ENCODE peak calls at places on chromosomes 4 and X, in five cellular contexts. One of them, this sample, is unnamed. For H3K79me1, the result is how much of the 10 kb centered on the place peaks cover.

GRCh38 chrX:64206556-64207162 is 1.2 kb upstream of the AMER1 start:
- DNase-seq in neuronal stem cell: no peak
- DNase-seq in H9: no peak
- DNase-seq in H1: no peak
- DNase-seq in mesenchymal stem cell: peak
- DNase-seq in this sample: no peak

GRCh38 chr4:101649790-101650450 is 140.6 kb upstream of the BANK1 start:
- DNase-seq in mesenchymal stem cell: no peak
- DNase-seq in neuronal stem cell: no peak
- DNase-seq in H1: no peak
- DNase-seq in H9: no peak
- DNase-seq in this sample: no peak

GRCh38 chr4:98466868-98467599 is 191.4 kb downstream of the TSPAN5 start:
- DNase-seq in neuronal stem cell: no peak
- DNase-seq in mesenchymal stem cell: no peak
- DNase-seq in H9: no peak
- DNase-seq in H1: no peak
- DNase-seq in this sample: no peak

GRCh38 chr4:161332696-161333095 is 831.1 kb downstream of the FSTL5 start:
- DNase-seq in neuronal stem cell: no peak
- DNase-seq in H9: no peak
- DNase-seq in H1: no peak
- DNase-seq in mesenchymal stem cell: no peak
- DNase-seq in this sample: no peak

GRCh38 chr4:54228064-54228527 is 997 bp upstream of the PDGFRA start:
- DNase-seq in neuronal stem cell: peak
- DNase-seq in mesenchymal stem cell: peak
- DNase-seq in H1: no peak
- DNase-seq in H9: peak
- DNase-seq in this sample: peak

GRCh38 chrX:1609311-1609710 is 5.5 kb upstream of the ASMT start:
- DNase-seq in H9: no peak
- DNase-seq in neuronal stem cell: no peak
- DNase-seq in mesenchymal stem cell: no peak
- DNase-seq in H1: no peak
- DNase-seq in this sample: no peak

GRCh38 chr4:82577451-82577850 is 15.7 kb upstream of the TMEM150C start:
- DNase-seq in H9: no peak
- DNase-seq in neuronal stem cell: no peak
- DNase-seq in mesenchymal stem cell: peak
- DNase-seq in H1: no peak
- DNase-seq in this sample: no peak

GRCh38 chr4:37889849-37890500 is 909 bp upstream of the TBC1D1 start:
- DNase-seq in neuronal stem cell: peak
- DNase-seq in mesenchymal stem cell: peak
- DNase-seq in H9: peak
- DNase-seq in H1: no peak
- DNase-seq in this sample: peak

GRCh38 chr4:41709844-41710481 is 38.6 kb downstream of the PHOX2B start:
- DNase-seq in mesenchymal stem cell: peak
- DNase-seq in neuronal stem cell: no peak
- DNase-seq in H9: no peak
- DNase-seq in H1: no peak
- DNase-seq in this sample: peak

GRCh38 chr4:2837110-2837903 is 6.3 kb upstream of the ADD1 start:
- DNase-seq in H1: no peak
- DNase-seq in mesenchymal stem cell: no peak
- DNase-seq in H9: peak
- DNase-seq in neuronal stem cell: no peak
- DNase-seq in this sample: no peak

GRCh38 chr4:3317011-3317655 is 24.3 kb downstream of the RGS12 start:
- DNase-seq in mesenchymal stem cell: no peak
- DNase-seq in neuronal stem cell: no peak
- DNase-seq in H1: no peak
- DNase-seq in H9: peak
- DNase-seq in this sample: no peak

GRCh38 chr4:185920171-185920570 is 108.2 kb upstream of the SORBS2 start:
- DNase-seq in neuronal stem cell: no peak
- DNase-seq in mesenchymal stem cell: no peak
- DNase-seq in H9: no peak
- DNase-seq in H1: no peak
- DNase-seq in this sample: no peak

GRCh38 chr4:74793757-74794340 is 474 bp downstream of the BTC start:
- DNase-seq in neuronal stem cell: peak
- DNase-seq in H1: peak
- DNase-seq in mesenchymal stem cell: peak
- DNase-seq in H9: peak
- DNase-seq in this sample: peak

GRCh38 chr4:105059337-105059736 is 87.3 kb upstream of the TET2 start:
- DNase-seq in neuronal stem cell: no peak
- DNase-seq in mesenchymal stem cell: no peak
- DNase-seq in H9: no peak
- DNase-seq in H1: no peak
- DNase-seq in this sample: peak

GRCh38 chr4:184936071-184936470 is 82.2 kb upstream of the HELT start:
- DNase-seq in mesenchymal stem cell: no peak
- DNase-seq in neuronal stem cell: no peak
- DNase-seq in H1: no peak
- DNase-seq in H9: no peak
- DNase-seq in this sample: no peak

GRCh38 chr4:61308033-61308432 is 107.9 kb downstream of the ADGRL3 start:
- DNase-seq in mesenchymal stem cell: no peak
- DNase-seq in neuronal stem cell: no peak
- DNase-seq in H9: no peak
- DNase-seq in H1: no peak
- DNase-seq in this sample: no peak

GRCh38 chrX:65300104-65300809 is 234.3 kb downstream of the LAS1L start:
- DNase-seq in H9: peak
- DNase-seq in neuronal stem cell: no peak
- DNase-seq in H1: peak
- DNase-seq in mesenchymal stem cell: no peak
- DNase-seq in this sample: peak

GRCh38 chr4:37082912-37083311 is 161.6 kb upstream of the NWD2 start:
- DNase-seq in H1: no peak
- DNase-seq in mesenchymal stem cell: no peak
- DNase-seq in neuronal stem cell: no peak
- DNase-seq in H9: no peak
- DNase-seq in this sample: no peak

GRCh38 chrX:72272868-72273267 is 4.2 kb downstream of the RPS4X start:
- DNase-seq in H1: no peak
- DNase-seq in neuronal stem cell: no peak
- DNase-seq in H9: no peak
- DNase-seq in mesenchymal stem cell: peak
- DNase-seq in this sample: no peak

GRCh38 chr4:56843421-56843899 is 22.0 kb upstream of the SPINK2 start:
- DNase-seq in H9: peak
- DNase-seq in mesenchymal stem cell: no peak
- DNase-seq in H1: no peak
- DNase-seq in neuronal stem cell: no peak
- DNase-seq in this sample: no peak

GRCh38 chr4:85370400-85371032 is 104.4 kb upstream of the ARHGAP24 start:
- DNase-seq in neuronal stem cell: peak
- DNase-seq in H1: peak
- DNase-seq in H9: peak
- DNase-seq in mesenchymal stem cell: peak
- DNase-seq in this sample: peak

GRCh38 chr4:87502580-87503238 is 26.5 kb downstream of the SPARCL1 start:
- DNase-seq in mesenchymal stem cell: peak
- DNase-seq in H9: no peak
- DNase-seq in H1: no peak
- DNase-seq in neuronal stem cell: no peak
- DNase-seq in this sample: no peak

GRCh38 chrX:31546130-31546529 is 474.3 kb upstream of the FTHL17 start:
- DNase-seq in H1: no peak
- DNase-seq in H9: no peak
- DNase-seq in mesenchymal stem cell: peak
- DNase-seq in neuronal stem cell: no peak
- DNase-seq in this sample: no peak

GRCh38 chr4:83074086-83074704 is 39.2 kb downstream of the COPS4 start:
- DNase-seq in H9: peak
- DNase-seq in mesenchymal stem cell: peak
- DNase-seq in neuronal stem cell: peak
- DNase-seq in H1: no peak
- DNase-seq in this sample: peak

GRCh38 chr4:188346171-188346809 is 207.0 kb downstream of the TRIML1 start:
- DNase-seq in neuronal stem cell: no peak
- DNase-seq in mesenchymal stem cell: no peak
- DNase-seq in H9: no peak
- DNase-seq in H1: no peak
- DNase-seq in this sample: no peak

GRCh38 chr4:101177146-101177545 is 170.2 kb downstream of the PPP3CA start:
- DNase-seq in mesenchymal stem cell: no peak
- DNase-seq in H1: no peak
- DNase-seq in neuronal stem cell: no peak
- DNase-seq in H9: no peak
- DNase-seq in this sample: no peak

GRCh38 chr4:40840255-40840984 is 90.7 kb downstream of the NSUN7 start:
- DNase-seq in H9: no peak
- DNase-seq in H1: no peak
- DNase-seq in mesenchymal stem cell: no peak
- DNase-seq in neuronal stem cell: no peak
- DNase-seq in this sample: no peak

GRCh38 chrX:5708209-5708608 is 520.5 kb downstream of the NLGN4X start:
- DNase-seq in H1: no peak
- DNase-seq in mesenchymal stem cell: peak
- DNase-seq in H9: no peak
- DNase-seq in neuronal stem cell: no peak
- DNase-seq in this sample: no peak

GRCh38 chrX:95949588-95949987 is 735.1 kb upstream of the DIAPH2 start:
- DNase-seq in H1: no peak
- DNase-seq in neuronal stem cell: no peak
- DNase-seq in mesenchymal stem cell: no peak
- DNase-seq in H9: no peak
- DNase-seq in this sample: peak

GRCh38 chr4:15400276-15400675 is 27.6 kb upstream of the C1QTNF7 start:
- DNase-seq in H9: no peak
- DNase-seq in H1: no peak
- DNase-seq in mesenchymal stem cell: no peak
- DNase-seq in neuronal stem cell: no peak
- DNase-seq in this sample: no peak

GRCh38 chr4:26573389-26573794 is 10.5 kb upstream of the TBC1D19 start:
- DNase-seq in H1: no peak
- DNase-seq in mesenchymal stem cell: no peak
- DNase-seq in H9: no peak
- DNase-seq in neuronal stem cell: no peak
- DNase-seq in this sample: no peak

GRCh38 chr4:119081542-119081859 is 54.1 kb upstream of the MYOZ2 start:
- DNase-seq in H9: no peak
- DNase-seq in neuronal stem cell: no peak
- DNase-seq in H1: no peak
- DNase-seq in mesenchymal stem cell: no peak
- DNase-seq in this sample: no peak

DNA sequence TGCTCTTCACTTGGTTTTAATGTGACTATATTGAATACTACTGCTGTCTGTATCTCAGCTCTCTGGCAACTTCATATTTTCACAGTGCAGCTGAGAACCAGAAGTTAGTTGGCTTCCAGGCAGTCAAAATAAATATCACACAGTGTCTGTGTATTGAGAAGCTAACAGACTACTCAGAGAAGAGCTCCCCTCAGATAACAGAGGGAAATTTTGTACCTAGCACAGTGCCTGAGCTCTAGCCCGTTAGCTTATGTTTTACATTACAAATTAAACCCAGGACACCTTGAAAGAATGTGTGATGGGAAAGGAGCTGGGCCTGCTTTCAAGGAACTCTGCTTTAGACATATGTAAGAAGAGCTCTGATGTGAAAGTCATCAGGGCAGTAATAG is 22.7 kb downstream of the JADE1 start:
- DNase-seq in H1: no peak
- DNase-seq in mesenchymal stem cell: no peak
- DNase-seq in H9: no peak
- DNase-seq in neuronal stem cell: no peak
- DNase-seq in this sample: no peak
- H3K79me1 ChIP-seq in H1: under half
- H3K79me1 ChIP-seq in mesenchymal stem cell: under half
- H3K79me1 ChIP-seq in H9: under half
- H3K79me1 ChIP-seq in neuronal stem cell: under half
- H3K79me1 ChIP-seq in this sample: under half

GRCh38 chr4:20253272-20253798 is 1.6 kb downstream of the SLIT2 start:
- DNase-seq in H9: no peak
- DNase-seq in mesenchymal stem cell: peak
- DNase-seq in neuronal stem cell: peak
- DNase-seq in H1: no peak
- DNase-seq in this sample: no peak
- H2BK12ac ChIP-seq in H9: no peak
- H2BK12ac ChIP-seq in mesenchymal stem cell: no peak
- H2BK12ac ChIP-seq in neuronal stem cell: no peak
- H2BK12ac ChIP-seq in H1: no peak
- H2BK12ac ChIP-seq in this sample: no peak

GRCh38 chr4:80232707-80233370 is 33.6 kb upstream of the FGF5 start:
- DNase-seq in H1: no peak
- DNase-seq in mesenchymal stem cell: no peak
- DNase-seq in neuronal stem cell: no peak
- DNase-seq in H9: no peak
- DNase-seq in this sample: no peak
- H3K4ac ChIP-seq in H1: no peak
- H3K4ac ChIP-seq in mesenchymal stem cell: no peak
- H3K4ac ChIP-seq in neuronal stem cell: no peak
- H3K4ac ChIP-seq in H9: no peak
- H3K4ac ChIP-seq in this sample: no peak

GRCh38 chr4:71257761-71258160 is 81.1 kb upstream of the SLC4A4 start:
- DNase-seq in mesenchymal stem cell: no peak
- DNase-seq in H1: no peak
- DNase-seq in H9: no peak
- DNase-seq in neuronal stem cell: no peak
- DNase-seq in this sample: no peak

GRCh38 chr4:71259911-71260331 is 78.9 kb upstream of the SLC4A4 start:
- DNase-seq in mesenchymal stem cell: no peak
- DNase-seq in H1: no peak
- DNase-seq in H9: no peak
- DNase-seq in neuronal stem cell: no peak
- DNase-seq in this sample: no peak

GRCh38 chr4:71258323-71258722 is 80.5 kb upstream of the SLC4A4 start:
- DNase-seq in H1: no peak
- DNase-seq in neuronal stem cell: no peak
- DNase-seq in H9: no peak
- DNase-seq in mesenchymal stem cell: no peak
- DNase-seq in this sample: no peak

GRCh38 chr4:71260544-71260943 is 78.3 kb upstream of the SLC4A4 start:
- DNase-seq in mesenchymal stem cell: no peak
- DNase-seq in neuronal stem cell: no peak
- DNase-seq in H9: no peak
- DNase-seq in H1: no peak
- DNase-seq in this sample: no peak

DNA sequence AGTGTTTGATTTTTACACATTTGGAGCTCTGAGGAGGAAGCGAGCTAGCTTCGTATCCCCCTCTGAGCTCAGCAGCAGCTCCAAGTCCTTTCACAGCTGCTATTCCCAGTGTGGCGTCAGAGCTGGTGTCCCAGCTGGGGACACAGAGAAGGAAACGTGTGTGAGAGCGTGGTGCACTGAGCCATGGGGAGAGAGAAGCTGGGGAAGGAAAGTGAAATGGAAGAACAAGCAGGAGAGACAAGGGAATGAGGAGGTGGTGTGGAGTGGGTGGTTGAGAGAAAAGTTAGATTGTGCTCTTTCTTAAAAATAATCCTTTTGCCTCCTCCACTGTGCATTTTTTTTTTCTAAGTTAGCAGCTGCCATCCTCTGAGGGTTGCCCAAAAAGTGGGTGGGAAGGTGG is 79.5 kb upstream of the SLC4A4 start:
- DNase-seq in H1: no peak
- DNase-seq in H9: no peak
- DNase-seq in mesenchymal stem cell: no peak
- DNase-seq in neuronal stem cell: no peak
- DNase-seq in this sample: no peak
- H3K79me1 ChIP-seq in H1: under half
- H3K79me1 ChIP-seq in H9: under half
- H3K79me1 ChIP-seq in mesenchymal stem cell: under half
- H3K79me1 ChIP-seq in neuronal stem cell: under half
- H3K79me1 ChIP-seq in this sample: under half

This sample was measured in trophoblast cell.